ENCODE peak calls at places on chromosome 19, in four cellular contexts. T, B, L and U are unnamed samples.

GRCh38 chr19:18668252-18668631 is 15.2 kb upstream of the CRTC1 start:
- DNase-seq in B (no peak), L (no peak), T (no peak), U (no peak)

GRCh38 chr19:51341976-51342580 is at the start of gene VSIG10L:
- DNase-seq in B (peak; percentile 34), L (no peak), T (no peak), U (no peak)

GRCh38 chr19:51097166-51097736 is 11.0 kb downstream of the CTU1 start:
- DNase-seq in L (peak; percentile 51), B (peak; percentile 76), T (no peak), U (peak; percentile 52)

GRCh38 chr19:44925114-44925891 is 10.9 kb downstream of the APOC1 start:
- DNase-seq in B (peak; percentile 91), T (no peak), L (peak; percentile 91), U (peak; percentile 18)

GRCh38 chr19:48799358-48800300 is 11.2 kb downstream of the BCAT2 start:
- DNase-seq in L (no peak), T (no peak), B (no peak), U (no peak)

GRCh38 chr19:10289836-10290438 is at the start of gene ICAM5:
- DNase-seq in L (no peak), B (peak; percentile 58), T (no peak), U (no peak)

GRCh38 chr19:2573916-2574315 is 98.0 kb downstream of the GADD45B start:
- DNase-seq in T (no peak), B (no peak), L (no peak), U (no peak)

GRCh38 chr19:40533508-40533907 is 43.2 kb upstream of the SHKBP1 start:
- DNase-seq in B (peak; percentile 21), L (no peak), T (no peak), U (no peak)

GRCh38 chr19:18802354-18802753 is 11.2 kb upstream of the COMP start:
- DNase-seq in L (no peak), T (no peak), B (no peak), U (no peak)

GRCh38 chr19:11422163-11423068 is 3.3 kb upstream of the RGL3 start:
- DNase-seq in T (peak; percentile 17), B (peak; percentile 70), L (peak; percentile 25), U (no peak)

GRCh38 chr19:50673118-50673517 is 23.9 kb downstream of the C19orf81 start:
- DNase-seq in T (no peak), B (no peak), L (no peak), U (no peak)

GRCh38 chr19:7944177-7944761 is 803 bp upstream of the TIMM44 start:
- DNase-seq in L (peak; percentile 93), T (no peak), B (peak; percentile 96), U (peak; percentile 91)

GRCh38 chr19:55147408-55148251 is 1.4 kb downstream of the TNNT1 start:
- DNase-seq in L (no peak), B (no peak), T (no peak), U (no peak)

GRCh38 chr19:39623946-39624345 is 21.6 kb downstream of the LGALS13 start:
- DNase-seq in T (no peak), L (no peak), B (no peak), U (no peak)

GRCh38 chr19:8366121-8366581 is 2.2 kb downstream of the ANGPTL4 start:
- DNase-seq in L (no peak), B (no peak), T (no peak), U (no peak)

GRCh38 chr19:8640402-8641004 is 10.1 kb downstream of the NFILZ start:
- DNase-seq in L (no peak), T (no peak), B (no peak), U (no peak)

GRCh38 chr19:17289489-17289888 is 7.8 kb downstream of the ANKLE1 start:
- DNase-seq in T (no peak), L (peak; percentile 92), B (peak; percentile 94), U (peak; percentile 89)

GRCh38 chr19:53553865-53554791 is 16.2 kb downstream of the ZNF331 start:
- DNase-seq in B (peak; percentile 93), T (peak; percentile 50), L (peak; percentile 85), U (peak; percentile 87)
- TF ChIP-seq CTCF in B (no peak), T (no peak), L (no peak), U (no peak)

GRCh38 chr19:33388231-33388816 is 14.8 kb downstream of the CEBPG start:
- DNase-seq in L (no peak), B (no peak), T (no peak), U (no peak)
- H3K4me3 ChIP-seq in L (no peak overlapping the region), B (no peak overlapping the region), T (no peak overlapping the region), U (no peak overlapping the region)

GRCh38 chr19:56663931-56664500 is 7.5 kb downstream of the ZNF835 start:
- DNase-seq in B (no peak), L (no peak), T (no peak), U (no peak)
- TF ChIP-seq CTCF in B (no peak), L (no peak), T (no peak), U (no peak)

GRCh38 chr19:1239420-1239795 is 1.6 kb upstream of the CBARP start:
- DNase-seq in B (no peak), L (no peak), T (no peak), U (no peak)

GRCh38 chr19:1239796-1240737 is 1.5 kb upstream of the ATP5F1D start:
- DNase-seq in B (peak; percentile 98), L (peak; percentile 91), T (no peak), U (peak; percentile 87)

GRCh38 chr19:1237754-1238372 is at the start of gene CBARP:
- DNase-seq in B (peak; percentile 75), L (no peak), T (no peak), U (no peak)

GRCh38 chr19:1237027-1237659 is 662 bp downstream of the CBARP start:
- DNase-seq in B (peak; percentile 72), L (no peak), T (no peak), U (no peak)

DNA sequence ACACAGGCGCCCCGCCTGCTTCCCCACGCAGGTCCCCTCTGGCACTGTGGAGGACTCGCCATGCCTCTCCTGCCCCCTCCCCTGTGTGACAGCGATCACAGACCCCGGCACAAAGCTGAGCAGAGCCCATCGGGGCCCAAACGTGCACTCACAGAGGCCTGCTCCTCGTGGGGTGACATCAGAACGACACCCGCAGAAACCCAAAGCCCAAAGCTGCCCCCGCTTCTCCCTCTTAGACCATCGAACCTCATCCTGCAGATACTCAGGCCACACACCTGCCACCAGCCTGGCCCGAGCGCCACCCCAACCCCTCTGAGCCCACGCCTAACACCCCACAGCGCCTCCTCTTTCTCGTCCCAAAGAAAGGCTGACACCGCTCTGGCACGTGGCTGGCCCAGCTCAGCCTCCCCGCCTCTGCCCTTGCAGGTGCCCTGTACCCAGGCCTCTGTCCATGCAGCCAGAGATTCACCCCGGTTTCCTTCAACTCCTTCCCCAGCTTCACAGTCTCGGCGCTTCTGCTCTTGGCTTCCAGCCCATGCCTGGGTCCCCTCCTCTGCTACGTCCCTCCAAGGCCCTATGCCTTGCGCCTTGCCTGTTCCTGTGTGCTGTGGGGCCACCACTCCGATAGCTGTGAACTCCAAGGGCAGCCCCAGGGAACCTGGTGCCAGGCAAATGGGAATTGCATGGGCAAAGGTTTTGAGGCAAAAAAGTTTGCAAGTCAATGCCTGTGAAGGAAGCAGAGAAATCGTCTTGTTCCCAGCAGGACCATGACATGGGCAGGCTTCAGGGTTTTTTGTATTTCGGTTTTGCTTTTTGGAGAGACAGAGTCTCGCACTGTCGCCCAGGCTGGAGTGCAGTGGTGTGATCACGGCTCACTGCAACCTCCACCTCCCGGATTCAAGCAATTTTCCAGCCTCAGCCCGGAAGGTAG is 833 bp upstream of the CBARP start:
- DNase-seq in B (no peak), L (no peak), T (no peak), U (no peak)
- H3K4me3 ChIP-seq in B (peak overlapping the region; percentile 38), L (no peak overlapping the region), T (peak overlapping the region; percentile 90), U (peak overlapping the region; percentile 29)

GRCh38 chr19:42076375-42076944 is 494 bp downstream of the ZNF574 start:
- DNase-seq in L (peak; percentile 10), B (no peak), T (no peak), U (no peak)
- TF ChIP-seq CTCF in L (no peak), B (no peak), T (no peak), U (no peak)